ENCODE peak calls at places on chromosomes 11 and 22, in seven cellular contexts. S, V, M, H, W, I and N are unnamed samples. For H3K4me1, the result is how much of the 10 kb centered on the place peaks cover.

GRCh38 chr11:85472953-85473352 is 154.2 kb downstream of the DLG2 start:
- DNase-seq in S (peak), V (no peak), M (no peak), H (no peak), W (no peak), I (no peak), N (no peak)

GRCh38 chr11:32154275-32154674 is 63.4 kb downstream of the RCN1 start:
- DNase-seq in S (no peak), V (no peak), M (no peak), H (no peak), W (peak), I (no peak), N (peak)

GRCh38 chr11:48006301-48006992 is 26.1 kb downstream of the PTPRJ start:
- DNase-seq in S (no peak), V (no peak), M (no peak), H (no peak), W (peak), I (no peak), N (no peak)

GRCh38 chr22:43343262-43343988 is at the start of gene SCUBE1:
- DNase-seq in S (no peak), V (peak), M (peak), H (peak), W (peak), I (peak), N (no peak)

GRCh38 chr11:119373917-119374631 is 7.4 kb downstream of the USP2 start:
- DNase-seq in S (no peak), V (peak), M (peak), H (no peak), W (peak), I (peak), N (peak)

GRCh38 chr11:127994736-127995135 is 592.6 kb downstream of the ETS1 start:
- DNase-seq in S (no peak), V (no peak), M (no peak), H (no peak), W (peak), I (no peak), N (peak)

GRCh38 chr22:36612458-36612857 is 83.5 kb upstream of the EIF3D start:
- DNase-seq in S (no peak), V (no peak), M (no peak), H (no peak), W (peak), I (no peak), N (no peak)

GRCh38 chr22:23256986-23257888 is 76.9 kb downstream of the BCR start:
- DNase-seq in S (no peak), V (peak), M (no peak), H (peak), W (no peak), I (peak), N (no peak)

GRCh38 chr22:37213941-37214340 is 1.7 kb upstream of the SSTR3 start:
- DNase-seq in S (no peak), V (no peak), M (no peak), H (no peak), W (no peak), I (no peak), N (no peak)

GRCh38 chr11:113663567-113663966 is 42.5 kb downstream of the TMPRSS5 start:
- DNase-seq in S (no peak), V (no peak), M (no peak), H (no peak), W (peak), I (no peak), N (peak)

GRCh38 chr22:27045103-27045940 is 387.9 kb downstream of the MIAT start:
- DNase-seq in S (no peak), V (no peak), M (no peak), H (no peak), W (peak), I (no peak), N (peak)

GRCh38 chr11:128156486-128156885 is 430.9 kb downstream of the ETS1 start:
- DNase-seq in S (no peak), V (no peak), M (no peak), H (no peak), W (peak), I (no peak), N (no peak)

GRCh38 chr22:23089010-23089409 is 18.7 kb downstream of the GNAZ start:
- DNase-seq in S (no peak), V (no peak), M (no peak), H (no peak), W (no peak), I (no peak), N (no peak)

GRCh38 chr11:127238321-127238720 is 237.8 kb upstream of the KIRREL3 start:
- DNase-seq in S (no peak), V (no peak), M (no peak), H (no peak), W (no peak), I (no peak), N (no peak)

GRCh38 chr11:18958221-18958910 is 19.2 kb upstream of the MRGPRX1 start:
- DNase-seq in S (no peak), V (no peak), M (no peak), H (no peak), W (no peak), I (no peak), N (no peak)

GRCh38 chr22:25077056-25077455 is 122.6 kb upstream of the CRYBB3 start:
- DNase-seq in S (no peak), V (no peak), M (no peak), H (no peak), W (no peak), I (no peak), N (no peak)

GRCh38 chr11:75146711-75147110 is 4.2 kb upstream of the SLCO2B1 start:
- DNase-seq in S (no peak), V (no peak), M (no peak), H (no peak), W (no peak), I (no peak), N (no peak)

GRCh38 chr11:75150079-75150478 is 828 bp upstream of the SLCO2B1 start:
- DNase-seq in S (no peak), V (no peak), M (no peak), H (no peak), W (no peak), I (peak), N (no peak)

GRCh38 chr11:75147191-75147874 is 3.6 kb upstream of the SLCO2B1 start:
- DNase-seq in S (no peak), V (no peak), M (no peak), H (no peak), W (no peak), I (no peak), N (no peak)

GRCh38 chr11:75147875-75148263 is 3.0 kb upstream of the SLCO2B1 start:
- DNase-seq in S (no peak), V (peak), M (no peak), H (no peak), W (no peak), I (peak), N (no peak)

GRCh38 chr11:75148436-75148983 is 2.4 kb upstream of the SLCO2B1 start:
- DNase-seq in S (no peak), V (no peak), M (no peak), H (no peak), W (no peak), I (no peak), N (no peak)
- H3K4me1 ChIP-seq in S (under half), V (half or more), M (under half), H (under half), W (under half), I (under half), N (under half)

DNA sequence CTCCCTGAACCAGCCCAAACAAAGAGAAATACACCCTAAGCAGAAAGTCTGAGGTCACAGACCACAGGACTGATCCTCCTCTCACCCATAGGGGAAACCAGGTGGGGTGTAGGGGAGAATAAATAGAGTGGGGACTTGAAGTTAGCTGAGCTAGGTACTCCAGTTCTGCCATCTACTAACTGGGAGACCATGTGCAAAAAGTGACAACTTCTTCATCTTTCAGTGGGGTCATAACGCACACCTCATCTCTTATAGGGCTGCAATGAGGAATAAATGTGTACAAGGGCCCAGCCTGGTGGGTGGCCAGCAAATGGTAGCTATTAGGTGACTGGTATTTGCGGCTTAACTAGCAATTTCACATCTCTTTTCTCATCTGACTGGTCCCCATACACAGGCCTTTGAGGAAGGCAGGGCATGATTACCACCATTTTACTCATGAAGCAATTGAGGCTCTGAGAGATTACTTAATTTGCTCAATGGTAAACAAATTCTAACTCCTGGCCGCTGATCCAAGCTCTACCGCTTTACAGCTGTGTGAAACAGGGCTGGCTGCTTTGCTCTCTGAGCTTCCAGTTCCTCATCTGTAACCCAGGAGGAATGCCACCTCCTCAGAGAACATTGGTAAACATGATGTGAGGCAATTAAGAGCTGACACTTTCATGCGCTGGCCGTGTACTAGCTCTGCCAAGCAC is 16.6 kb downstream of the TBC1D10A start:
- DNase-seq in S (no peak), V (no peak), M (no peak), H (no peak), W (peak), I (peak), N (no peak)
- H3K4me1 ChIP-seq in S (under half), V (half or more), M (under half), H (under half), W (under half), I (half or more), N (under half)

GRCh38 chr22:35219012-35219411 is 38.3 kb upstream of the HMGXB4 start:
- DNase-seq in S (no peak), V (no peak), M (no peak), H (no peak), W (peak), I (no peak), N (no peak)

GRCh38 chr22:35215993-35216392 is 41.3 kb upstream of the HMGXB4 start:
- DNase-seq in S (no peak), V (no peak), M (no peak), H (no peak), W (no peak), I (no peak), N (no peak)

GRCh38 chr22:35217541-35217940 is 39.8 kb upstream of the HMGXB4 start:
- DNase-seq in S (no peak), V (no peak), M (no peak), H (no peak), W (no peak), I (no peak), N (no peak)

GRCh38 chr22:35220221-35220620 is 37.1 kb upstream of the HMGXB4 start:
- DNase-seq in S (no peak), V (no peak), M (no peak), H (no peak), W (no peak), I (no peak), N (no peak)

DNA sequence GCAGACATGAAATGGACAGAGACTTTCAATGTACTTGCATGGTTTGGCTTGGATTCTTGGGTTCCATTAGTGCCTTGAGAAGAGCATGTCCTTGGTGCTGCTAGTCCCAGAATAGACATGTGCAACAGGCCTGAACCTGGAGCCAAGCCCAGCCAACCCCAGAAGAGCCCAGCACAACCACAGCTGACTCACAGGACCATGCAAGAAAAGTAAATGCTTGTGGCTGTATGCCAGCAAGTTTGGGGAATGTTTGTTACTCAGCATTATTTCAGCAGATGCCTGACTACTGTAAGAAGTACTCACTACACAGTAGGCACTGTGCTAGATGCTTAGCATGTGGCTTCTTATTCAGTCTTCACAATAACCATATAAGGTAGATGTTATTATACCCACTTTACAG is 39.2 kb upstream of the HMGXB4 start:
- DNase-seq in S (no peak), V (no peak), M (no peak), H (no peak), W (peak), I (no peak), N (no peak)
- H3K4me1 ChIP-seq in S (under half), V (under half), M (under half), H (under half), W (under half), I (under half), N (under half)

GRCh38 chr22:50470491-50470890 is 4.3 kb downstream of the SBF1 start:
- DNase-seq in S (no peak), V (no peak), M (no peak), H (no peak), W (no peak), I (peak), N (no peak)

GRCh38 chr22:50471962-50472361 is 2.9 kb downstream of the SBF1 start:
- DNase-seq in S (no peak), V (no peak), M (no peak), H (no peak), W (no peak), I (no peak), N (no peak)

GRCh38 chr22:50469377-50470305 is 5.2 kb downstream of the SBF1 start:
- DNase-seq in S (no peak), V (no peak), M (no peak), H (no peak), W (peak), I (peak), N (peak)

GRCh38 chr22:50473088-50473487 is 1.7 kb downstream of the SBF1 start:
- DNase-seq in S (no peak), V (no peak), M (no peak), H (no peak), W (no peak), I (peak), N (no peak)

DNA sequence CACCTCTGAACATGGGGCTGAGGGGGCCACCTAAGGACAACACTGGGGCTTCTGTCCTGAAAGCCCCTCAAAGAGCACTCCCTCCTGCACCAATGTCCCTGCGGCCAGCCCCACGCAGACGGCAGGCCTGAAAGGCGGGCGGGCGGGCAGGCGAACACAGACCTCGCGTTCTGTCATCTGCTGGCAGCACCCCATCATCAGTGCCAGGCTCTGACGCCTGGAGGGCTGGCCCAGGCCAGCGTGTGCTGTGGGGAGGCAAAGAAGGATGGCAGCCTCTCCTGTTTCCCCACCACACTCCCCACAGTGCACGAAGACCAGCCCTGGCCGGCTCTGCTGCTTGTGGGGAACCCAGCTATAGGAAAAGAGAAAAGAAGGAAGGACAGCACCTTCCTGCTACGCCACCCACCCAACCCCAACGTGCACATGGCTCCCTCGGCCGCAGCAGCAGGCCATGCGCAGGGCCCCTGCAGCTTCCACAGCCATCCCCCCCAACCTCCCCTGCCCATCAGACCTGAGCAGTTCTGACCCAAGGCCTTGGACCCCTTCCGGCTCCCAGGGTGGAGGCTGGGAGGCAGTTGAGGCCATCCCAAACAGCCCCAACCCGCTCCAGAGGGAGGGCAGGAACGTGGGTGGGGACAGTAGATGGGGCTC is 3.5 kb downstream of the SBF1 start:
- DNase-seq in S (no peak), V (no peak), M (no peak), H (no peak), W (no peak), I (no peak), N (no peak)
- H3K4me1 ChIP-seq in S (under half), V (half or more), M (under half), H (under half), W (under half), I (under half), N (under half)

GRCh38 chr11:36015806-36016205 is 71.9 kb downstream of the LDLRAD3 start:
- DNase-seq in S (no peak), V (peak), M (no peak), H (peak), W (no peak), I (no peak), N (no peak)
- H3K4me1 ChIP-seq in S (under half), V (under half), M (under half), H (under half), W (under half), I (under half), N (under half)

GRCh38 chr11:2802389-2803185 is 83.0 kb downstream of the CDKN1C start:
- DNase-seq in S (no peak), V (no peak), M (no peak), H (peak), W (no peak), I (peak), N (peak)

GRCh38 chr11:2798951-2799761 is 86.4 kb downstream of the CDKN1C start:
- DNase-seq in S (no peak), V (no peak), M (no peak), H (peak), W (peak), I (peak), N (no peak)

GRCh38 chr11:2801711-2802388 is 83.7 kb downstream of the CDKN1C start:
- DNase-seq in S (no peak), V (no peak), M (no peak), H (peak), W (no peak), I (peak), N (no peak)

GRCh38 chr11:2799881-2800654 is 85.5 kb downstream of the CDKN1C start:
- DNase-seq in S (no peak), V (no peak), M (peak), H (peak), W (no peak), I (peak), N (peak)

GRCh38 chr11:2800655-2801531 is 84.7 kb downstream of the CDKN1C start:
- DNase-seq in S (no peak), V (no peak), M (no peak), H (peak), W (no peak), I (peak), N (no peak)
- H3K4me1 ChIP-seq in S (under half), V (under half), M (under half), H (under half), W (under half), I (under half), N (under half)

DNA sequence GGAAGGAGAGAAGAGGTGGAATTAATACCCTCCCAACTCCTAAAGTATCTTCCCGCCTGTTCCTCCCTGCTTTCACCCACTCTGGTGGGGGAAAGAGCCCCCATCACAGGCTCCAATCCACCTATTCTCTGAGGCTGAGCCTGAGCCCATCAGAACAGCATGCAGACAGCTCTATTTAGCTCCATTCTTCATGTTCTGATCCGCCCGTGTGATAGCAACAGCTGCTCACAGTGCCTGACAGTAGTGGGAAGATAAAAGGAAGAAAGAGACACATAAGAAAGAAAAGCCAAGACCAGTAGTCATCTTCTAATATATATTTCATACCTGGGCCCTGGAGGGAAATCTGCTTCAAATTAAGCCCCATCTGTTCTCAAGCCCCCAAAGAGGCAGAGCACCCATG is 80.3 kb upstream of the AKIP1 start:
- DNase-seq in S (no peak), V (no peak), M (no peak), H (no peak), W (no peak), I (no peak), N (no peak)
- H3K4me1 ChIP-seq in S (under half), V (half or more), M (under half), H (under half), W (under half), I (under half), N (under half)